ENCODE peak calls at places on chromosomes 11 and 22, in five cellular contexts. Q is heart left ventricle, A is upper lobe of right lung, L is ovary, Z is endothelial cell of umbilical vein. N is an unnamed sample.

GRCh38 chr11:44596541-44597276 is 31.2 kb downstream of the CD82 start:
- DNase-seq in Q (no peak), A (no peak), L (no peak), Z (no peak), N (no peak)

GRCh38 chr11:86160546-86161149 is 83.9 kb upstream of the EED start:
- DNase-seq in Q (no peak), A (no peak), L (no peak), Z (peak; percentile 31), N (no peak)

GRCh38 chr22:48154943-48155240 is 1392.4 kb downstream of the TBC1D22A start:
- DNase-seq in Q (no peak), A (no peak), L (no peak), Z (no peak), N (no peak)

GRCh38 chr11:35192347-35192746 is 53.4 kb downstream of the CD44 start:
- DNase-seq in Q (peak; percentile 67), A (peak; percentile 79), L (no peak), Z (peak; percentile 37), N (no peak)

GRCh38 chr22:23219787-23220484 is 39.6 kb downstream of the BCR start:
- DNase-seq in Q (peak; percentile 56), A (peak; percentile 77), L (no peak), Z (peak; percentile 73), N (no peak)

GRCh38 chr11:64331569-64332371 is 8.2 kb upstream of the CCDC88B start:
- DNase-seq in Q (peak; percentile 83), A (peak; percentile 95), L (peak; percentile 68), Z (peak; percentile 74), N (no peak)

GRCh38 chr11:12149672-12150225 is 39.4 kb downstream of the MICAL2 start:
- DNase-seq in Q (no peak), A (peak; percentile 56), L (no peak), Z (no peak), N (no peak)

GRCh38 chr22:40289991-40290459 is 56.3 kb upstream of the ADSL start:
- DNase-seq in Q (peak; percentile 48), A (no peak), L (no peak), Z (no peak), N (no peak)

GRCh38 chr22:49044776-49045175 is 782.9 kb downstream of the BRD1 start:
- DNase-seq in Q (no peak), A (peak; percentile 54), L (no peak), Z (no peak), N (no peak)

GRCh38 chr22:44026630-44027511 is 2.8 kb downstream of the PARVB start:
- DNase-seq in Q (peak; percentile 90), A (peak; percentile 88), L (no peak), Z (peak; percentile 88), N (no peak)

GRCh38 chr11:12271241-12271640 is 106.1 kb upstream of the PARVA start:
- DNase-seq in Q (no peak), A (no peak), L (no peak), Z (no peak), N (no peak)

GRCh38 chr11:111514216-111515031 is at the start of gene HOATZ:
- DNase-seq in Q (peak; percentile 24), A (no peak), L (no peak), Z (no peak), N (no peak)

GRCh38 chr22:45090364-45090960 is 73.3 kb upstream of the NUP50 start:
- DNase-seq in Q (no peak), A (no peak), L (no peak), Z (no peak), N (no peak)

GRCh38 chr11:2368178-2368850 is 8.8 kb upstream of the CD81 start:
- DNase-seq in Q (no peak), A (no peak), L (no peak), Z (no peak), N (no peak)

GRCh38 chr22:25186140-25186539 is 13.5 kb upstream of the CRYBB3 start:
- DNase-seq in Q (no peak), A (no peak), L (no peak), Z (no peak), N (no peak)

GRCh38 chr11:12329797-12330196 is 47.6 kb upstream of the PARVA start:
- DNase-seq in Q (no peak), A (no peak), L (no peak), Z (no peak), N (no peak)

GRCh38 chr22:17884951-17885350 is 110.7 kb upstream of the BID start:
- DNase-seq in Q (no peak), A (no peak), L (no peak), Z (no peak), N (no peak)

GRCh38 chr22:30336752-30337460 is 10.2 kb upstream of the TBC1D10A start:
- DNase-seq in Q (peak; percentile 84), A (no peak), L (no peak), Z (no peak), N (no peak)

GRCh38 chr11:28089378-28089777 is 18.6 kb downstream of the KIF18A start:
- DNase-seq in Q (no peak), A (no peak), L (no peak), Z (no peak), N (no peak)

GRCh38 chr22:27393371-27393770 is 408.2 kb downstream of the MN1 start:
- DNase-seq in Q (no peak), A (no peak), L (no peak), Z (no peak), N (no peak)

GRCh38 chr11:111911563-111912401 is at the start of gene CRYAB:
- DNase-seq in Q (peak; percentile 95), A (peak; percentile 78), L (peak; percentile 82), Z (no peak), N (peak; percentile 99)

GRCh38 chr22:47586038-47586437 is 823.6 kb downstream of the TBC1D22A start:
- DNase-seq in Q (no peak), A (no peak), L (no peak), Z (no peak), N (no peak)

GRCh38 chr11:15074206-15075161 is 1.1 kb downstream of the CALCB start:
- DNase-seq in Q (peak; percentile 77), A (peak; percentile 91), L (peak; percentile 37), Z (peak; percentile 53), N (no peak)

GRCh38 chr22:31743871-31744270 is 6.1 kb downstream of the PRR14L start:
- DNase-seq in Q (no peak), A (no peak), L (no peak), Z (no peak), N (no peak)

GRCh38 chr11:125621995-125622394 is 3.0 kb upstream of the CHEK1 start:
- DNase-seq in Q (no peak), A (no peak), L (no peak), Z (peak; percentile 37), N (no peak)

GRCh38 chr11:46894506-46894905 is 23.8 kb downstream of the LRP4 start:
- DNase-seq in Q (no peak), A (no peak), L (no peak), Z (no peak), N (no peak)
- H3K4me3 ChIP-seq in Q (no peak overlapping the region), A (no peak overlapping the region), L (no peak overlapping the region), Z (no peak overlapping the region), N (no peak overlapping the region)

GRCh38 chr22:42946551-42947198 is 68.3 kb downstream of the PACSIN2 start:
- DNase-seq in Q (no peak), A (no peak), L (no peak), Z (no peak), N (no peak)

GRCh38 chr22:42945027-42945426 is 69.9 kb downstream of the PACSIN2 start:
- DNase-seq in Q (no peak), A (no peak), L (no peak), Z (no peak), N (no peak)

GRCh38 chr22:42944409-42944808 is 70.5 kb downstream of the PACSIN2 start:
- DNase-seq in Q (no peak), A (no peak), L (no peak), Z (no peak), N (no peak)

GRCh38 chr22:42947211-42947990 is 67.5 kb downstream of the PACSIN2 start:
- DNase-seq in Q (peak; percentile 69), A (no peak), L (no peak), Z (peak; percentile 71), N (no peak)

DNA sequence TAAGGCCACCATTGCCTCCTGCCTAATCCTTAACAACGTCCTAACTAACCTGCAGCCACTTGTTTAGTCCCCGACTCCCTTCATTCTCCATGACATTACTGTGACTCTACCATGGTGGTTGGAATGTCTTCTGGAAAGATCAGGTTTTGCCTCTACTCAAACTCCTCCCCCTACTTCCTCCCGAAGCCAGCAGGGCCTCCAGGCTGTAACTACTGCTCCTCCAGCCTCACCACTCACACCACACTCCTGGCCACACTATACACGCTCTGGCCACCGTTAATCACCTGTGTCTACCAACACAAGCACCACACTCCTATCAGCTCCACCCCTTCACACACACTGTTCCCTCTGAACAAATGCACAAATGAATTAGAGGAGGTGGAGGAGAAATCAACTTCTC is 69.2 kb downstream of the PACSIN2 start:
- DNase-seq in Q (no peak), A (no peak), L (no peak), Z (no peak), N (no peak)
- H3K27ac ChIP-seq in Q (peak overlapping the region; percentile 61), A (peak overlapping the region; percentile 7), L (no peak overlapping the region), Z (no peak overlapping the region), N (peak overlapping the region; percentile 68)

DNA sequence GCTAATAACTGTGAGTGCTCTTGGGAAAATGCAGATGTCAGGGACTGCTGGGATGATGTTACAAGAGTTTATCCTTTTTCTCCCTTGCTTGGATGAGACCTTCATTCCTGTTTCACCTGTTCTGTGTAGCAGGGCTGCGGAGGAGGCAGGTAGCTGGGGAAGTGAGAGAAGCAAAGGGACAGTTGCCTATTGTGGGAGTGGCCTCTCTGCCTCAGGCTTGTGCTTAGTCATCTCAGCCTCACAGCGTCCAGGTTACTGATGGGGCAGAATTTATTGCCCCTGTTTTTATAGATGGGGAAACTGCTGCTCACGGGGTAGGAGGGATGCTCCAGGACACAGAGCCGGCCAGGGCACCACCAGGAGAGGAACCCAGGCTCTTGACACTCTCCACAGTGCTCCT is 1.7 kb downstream of the STX3 start:
- DNase-seq in Q (peak; percentile 31), A (no peak), L (no peak), Z (no peak), N (no peak)
- H3K4me3 ChIP-seq in Q (no peak overlapping the region), A (peak overlapping the region; percentile 95), L (no peak overlapping the region), Z (peak overlapping the region; percentile 87), N (peak overlapping the region; percentile 79)

GRCh38 chr11:119262668-119263351 is 54.1 kb downstream of the MCAM start:
- DNase-seq in Q (no peak), A (no peak), L (no peak), Z (peak; percentile 71), N (no peak)

GRCh38 chr11:119267645-119268044 is 49.3 kb downstream of the MCAM start:
- DNase-seq in Q (no peak), A (no peak), L (no peak), Z (no peak), N (no peak)

GRCh38 chr11:119266063-119266462 is 50.9 kb downstream of the MCAM start:
- DNase-seq in Q (no peak), A (no peak), L (no peak), Z (no peak), N (no peak)

GRCh38 chr11:119266517-119267255 is 50.2 kb downstream of the MCAM start:
- DNase-seq in Q (no peak), A (no peak), L (no peak), Z (no peak), N (no peak)

DNA sequence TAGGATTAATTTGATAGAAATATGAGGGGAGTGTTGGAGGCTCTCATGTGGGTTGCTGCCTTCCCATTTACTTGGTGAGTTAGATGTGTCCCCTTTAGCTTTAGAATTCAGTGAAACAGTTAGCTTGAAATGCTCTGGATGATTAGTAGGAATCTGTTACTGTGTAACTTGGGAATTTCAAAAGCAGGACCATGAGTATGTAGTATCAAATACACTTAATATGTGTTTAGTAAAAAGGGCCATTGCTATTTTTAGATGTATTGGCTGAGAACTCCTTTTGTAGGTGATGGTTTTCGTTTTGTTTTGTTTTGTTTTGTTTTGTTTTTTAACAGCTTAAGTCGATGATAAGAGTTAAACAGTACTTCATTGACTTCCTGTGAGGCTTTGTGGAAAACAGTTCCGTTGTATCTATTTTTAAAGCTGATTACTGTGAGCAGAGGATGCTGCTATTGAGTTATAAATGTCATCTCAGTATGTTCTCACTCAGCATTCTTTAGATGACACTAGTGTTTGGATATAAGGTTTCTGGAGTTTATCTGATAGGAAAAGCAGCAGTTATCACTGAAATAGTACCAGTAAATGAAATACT is 53.5 kb downstream of the MCAM start:
- DNase-seq in Q (no peak), A (no peak), L (no peak), Z (peak; percentile 61), N (no peak)
- H3K27ac ChIP-seq in Q (peak overlapping the region; percentile 59), A (no peak overlapping the region), L (no peak overlapping the region), Z (peak overlapping the region; percentile 73), N (no peak overlapping the region)